ENCODE peak calls at places on chromosomes 13 and 19, in eight cellular contexts. One of them, this sample, is unnamed.

GRCh38 chr13:75135325-75135825 is 346.6 kb downstream of the TBC1D4 start:
- DNase-seq in H1: no peak
- DNase-seq in left lung: no peak
- DNase-seq in CD8-positive, alpha-beta memory T cell: no peak
- DNase-seq in ascending aorta: no peak
- DNase-seq in adrenal gland: no peak
- DNase-seq in cardiac muscle cell: no peak
- DNase-seq in A673: peak; percentile 9
- DNase-seq in this sample: peak; percentile 59

GRCh38 chr19:44050740-44051653 is 839 bp upstream of the ZNF223 start:
- DNase-seq in adrenal gland: peak; percentile 8
- DNase-seq in left lung: no peak
- DNase-seq in A673: peak; percentile 1
- DNase-seq in ascending aorta: no peak
- DNase-seq in CD8-positive, alpha-beta memory T cell: peak; percentile 13
- DNase-seq in H1: no peak
- DNase-seq in cardiac muscle cell: no peak
- DNase-seq in this sample: no peak

GRCh38 chr13:95535243-95535642 is 17.3 kb upstream of the CLDN10 start:
- DNase-seq in adrenal gland: peak; percentile 9
- DNase-seq in cardiac muscle cell: no peak
- DNase-seq in ascending aorta: no peak
- DNase-seq in A673: no peak
- DNase-seq in H1: no peak
- DNase-seq in left lung: no peak
- DNase-seq in CD8-positive, alpha-beta memory T cell: no peak
- DNase-seq in this sample: peak; percentile 63

GRCh38 chr19:4811328-4812131 is 20.0 kb downstream of the TICAM1 start:
- DNase-seq in cardiac muscle cell: peak; percentile 68
- DNase-seq in CD8-positive, alpha-beta memory T cell: peak; percentile 70
- DNase-seq in H1: peak; percentile 99
- DNase-seq in adrenal gland: peak; percentile 83
- DNase-seq in ascending aorta: peak; percentile 90
- DNase-seq in left lung: peak; percentile 95
- DNase-seq in A673: peak; percentile 74
- DNase-seq in this sample: no peak

GRCh38 chr13:78326608-78327007 is 276.7 kb downstream of the POU4F1 start:
- DNase-seq in H1: no peak
- DNase-seq in adrenal gland: no peak
- DNase-seq in left lung: no peak
- DNase-seq in ascending aorta: no peak
- DNase-seq in CD8-positive, alpha-beta memory T cell: no peak
- DNase-seq in cardiac muscle cell: peak; percentile 12
- DNase-seq in A673: peak; percentile 18
- DNase-seq in this sample: no peak

GRCh38 chr19:8335343-8336071 is 7.6 kb downstream of the KANK3 start:
- DNase-seq in H1: peak; percentile 81
- DNase-seq in ascending aorta: no peak
- DNase-seq in CD8-positive, alpha-beta memory T cell: peak; percentile 20
- DNase-seq in A673: no peak
- DNase-seq in cardiac muscle cell: peak; percentile 18
- DNase-seq in left lung: no peak
- DNase-seq in adrenal gland: no peak
- DNase-seq in this sample: no peak

GRCh38 chr13:62358646-62358932 is 942.9 kb upstream of the PCDH20 start:
- DNase-seq in CD8-positive, alpha-beta memory T cell: no peak
- DNase-seq in A673: no peak
- DNase-seq in ascending aorta: no peak
- DNase-seq in H1: no peak
- DNase-seq in adrenal gland: no peak
- DNase-seq in left lung: no peak
- DNase-seq in cardiac muscle cell: no peak
- DNase-seq in this sample: no peak

GRCh38 chr19:54916822-54917221 is 10.9 kb downstream of the NCR1 start:
- DNase-seq in cardiac muscle cell: no peak
- DNase-seq in left lung: no peak
- DNase-seq in A673: no peak
- DNase-seq in adrenal gland: no peak
- DNase-seq in CD8-positive, alpha-beta memory T cell: no peak
- DNase-seq in H1: no peak
- DNase-seq in ascending aorta: no peak
- DNase-seq in this sample: no peak

GRCh38 chr19:17846146-17846545 is 1.6 kb downstream of the JAK3 start:
- DNase-seq in left lung: no peak
- DNase-seq in cardiac muscle cell: no peak
- DNase-seq in H1: no peak
- DNase-seq in adrenal gland: no peak
- DNase-seq in A673: no peak
- DNase-seq in ascending aorta: no peak
- DNase-seq in CD8-positive, alpha-beta memory T cell: peak; percentile 52
- DNase-seq in this sample: no peak

GRCh38 chr19:17843908-17844490 is 3.8 kb downstream of the JAK3 start:
- DNase-seq in left lung: no peak
- DNase-seq in adrenal gland: no peak
- DNase-seq in A673: no peak
- DNase-seq in CD8-positive, alpha-beta memory T cell: no peak
- DNase-seq in ascending aorta: no peak
- DNase-seq in H1: no peak
- DNase-seq in cardiac muscle cell: no peak
- DNase-seq in this sample: no peak

GRCh38 chr19:17843428-17843827 is 4.4 kb downstream of the JAK3 start:
- DNase-seq in left lung: no peak
- DNase-seq in H1: no peak
- DNase-seq in adrenal gland: no peak
- DNase-seq in ascending aorta: no peak
- DNase-seq in CD8-positive, alpha-beta memory T cell: no peak
- DNase-seq in A673: no peak
- DNase-seq in cardiac muscle cell: no peak
- DNase-seq in this sample: no peak

GRCh38 chr19:17848598-17849292 is 963 bp upstream of the JAK3 start:
- DNase-seq in ascending aorta: no peak
- DNase-seq in CD8-positive, alpha-beta memory T cell: no peak
- DNase-seq in adrenal gland: no peak
- DNase-seq in H1: no peak
- DNase-seq in left lung: no peak
- DNase-seq in cardiac muscle cell: no peak
- DNase-seq in A673: no peak
- DNase-seq in this sample: no peak

DNA sequence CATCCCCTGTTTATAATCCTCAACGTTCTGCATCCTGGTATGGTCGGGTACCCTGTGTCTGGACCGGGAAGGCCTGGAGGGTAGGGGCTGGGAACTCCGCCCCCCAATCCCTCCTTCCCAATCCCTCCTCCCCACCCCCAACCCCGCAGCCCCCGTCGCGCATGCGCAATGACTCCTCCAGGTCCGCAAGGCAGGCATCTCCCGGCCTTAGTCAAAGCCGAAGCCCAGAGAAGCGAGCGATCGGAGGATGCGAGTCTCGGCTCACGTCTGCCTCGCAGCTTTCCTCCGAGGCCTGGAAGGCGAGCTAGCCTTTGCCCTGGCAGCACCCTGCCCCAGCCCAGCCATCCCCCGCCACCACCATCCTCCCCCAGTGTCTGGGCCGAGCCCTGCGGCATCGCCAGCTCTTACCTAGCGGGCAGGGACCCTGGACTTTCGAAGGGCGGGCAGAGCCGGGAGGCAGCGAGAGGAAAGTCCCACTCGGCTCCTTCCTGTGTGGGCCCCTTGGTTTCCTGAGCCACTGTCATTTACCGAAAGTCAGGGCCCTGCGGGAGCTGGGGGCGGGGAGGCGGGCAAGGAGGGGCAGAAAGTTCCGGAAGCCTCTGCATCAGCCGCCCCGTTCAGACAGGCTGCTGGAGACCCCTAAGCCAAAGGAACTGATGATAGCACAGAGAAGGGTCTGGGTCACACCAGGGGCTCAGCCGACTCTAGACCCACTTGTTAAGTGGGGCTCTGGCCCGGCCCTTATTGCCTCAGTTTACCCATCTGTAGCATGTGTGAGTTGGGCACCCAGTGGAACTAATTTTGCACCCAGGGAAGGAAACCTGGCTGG is at the start of gene JAK3:
- DNase-seq in A673: peak; percentile 88
- DNase-seq in left lung: peak; percentile 91
- DNase-seq in cardiac muscle cell: peak; percentile 83
- DNase-seq in CD8-positive, alpha-beta memory T cell: peak; percentile 81
- DNase-seq in adrenal gland: peak; percentile 58
- DNase-seq in ascending aorta: peak; percentile 75
- DNase-seq in H1: peak; percentile 90
- DNase-seq in this sample: no peak
- H3K4me1 ChIP-seq in A673: peaks cover 9% of the 10 kb centered on the region
- H3K4me1 ChIP-seq in left lung: no peaks in the 10 kb centered on the region
- H3K4me1 ChIP-seq in cardiac muscle cell: no peaks in the 10 kb centered on the region
- H3K4me1 ChIP-seq in CD8-positive, alpha-beta memory T cell: peaks cover 63% of the 10 kb centered on the region
- H3K4me1 ChIP-seq in adrenal gland: no peaks in the 10 kb centered on the region
- H3K4me1 ChIP-seq in ascending aorta: peaks cover 4% of the 10 kb centered on the region
- H3K4me1 ChIP-seq in H1: peaks cover 2% of the 10 kb centered on the region
- H3K4me1 ChIP-seq in this sample: peaks cover 10% of the 10 kb centered on the region

DNA sequence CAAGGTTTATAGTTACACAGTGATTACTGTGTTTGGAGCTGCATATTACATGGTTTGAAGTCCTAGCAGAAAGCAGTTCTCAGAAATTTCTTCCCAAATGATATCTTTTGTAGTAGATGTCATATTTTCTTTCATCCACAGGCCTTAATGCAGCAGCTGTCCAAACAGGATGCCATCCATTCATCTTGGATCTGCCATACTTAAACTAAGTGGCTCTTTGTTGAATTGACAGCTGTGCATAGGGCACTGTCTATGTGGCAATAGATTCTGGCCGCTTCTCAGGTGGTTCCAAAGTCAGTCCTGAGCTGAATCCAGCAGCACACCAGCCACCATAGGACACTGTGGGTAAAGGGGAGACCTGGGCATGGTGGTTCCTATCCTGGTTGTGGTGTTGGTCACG is 41.6 kb upstream of the SPRY2 start:
- DNase-seq in H1: no peak
- DNase-seq in left lung: no peak
- DNase-seq in adrenal gland: no peak
- DNase-seq in cardiac muscle cell: no peak
- DNase-seq in ascending aorta: no peak
- DNase-seq in A673: no peak
- DNase-seq in CD8-positive, alpha-beta memory T cell: no peak
- DNase-seq in this sample: no peak
- H3K4me3 ChIP-seq in H1: no peak overlapping the region
- H3K4me3 ChIP-seq in left lung: no peak overlapping the region
- H3K4me3 ChIP-seq in adrenal gland: no peak overlapping the region
- H3K4me3 ChIP-seq in cardiac muscle cell: no peak overlapping the region
- H3K4me3 ChIP-seq in ascending aorta: no peak overlapping the region
- H3K4me3 ChIP-seq in A673: no peak overlapping the region
- H3K4me3 ChIP-seq in CD8-positive, alpha-beta memory T cell: no peak overlapping the region
- H3K4me3 ChIP-seq in this sample: no peak overlapping the region

DNA sequence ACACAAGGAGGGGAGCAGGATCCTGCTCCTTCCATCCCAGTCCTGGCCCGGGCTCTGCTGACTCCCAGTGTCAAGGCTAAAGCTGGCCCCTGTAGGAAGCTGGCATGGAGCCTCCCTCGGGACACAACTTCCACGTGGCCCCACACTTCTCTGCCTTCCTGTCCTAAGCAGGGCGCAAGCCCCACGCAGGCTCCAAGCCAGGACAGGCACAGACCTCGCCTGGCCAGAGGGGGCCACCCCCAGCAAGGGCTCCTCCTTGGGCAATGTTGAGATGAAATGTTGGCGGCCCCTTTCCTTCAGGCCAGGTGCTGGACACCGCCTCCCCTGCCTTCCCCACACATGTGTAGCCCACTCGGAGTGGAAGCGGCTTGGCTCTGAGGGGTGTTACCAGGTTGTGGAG is 66.6 kb downstream of the COL4A1 start:
- DNase-seq in CD8-positive, alpha-beta memory T cell: no peak
- DNase-seq in cardiac muscle cell: no peak
- DNase-seq in adrenal gland: no peak
- DNase-seq in left lung: no peak
- DNase-seq in H1: peak; percentile 43
- DNase-seq in ascending aorta: peak; percentile 70
- DNase-seq in A673: no peak
- DNase-seq in this sample: no peak
- H3K4me1 ChIP-seq in CD8-positive, alpha-beta memory T cell: no peaks in the 10 kb centered on the region
- H3K4me1 ChIP-seq in cardiac muscle cell: peaks cover 33% of the 10 kb centered on the region
- H3K4me1 ChIP-seq in adrenal gland: no peaks in the 10 kb centered on the region
- H3K4me1 ChIP-seq in left lung: peaks cover 16% of the 10 kb centered on the region
- H3K4me1 ChIP-seq in H1: peaks cover 2% of the 10 kb centered on the region
- H3K4me1 ChIP-seq in ascending aorta: peaks cover 63% of the 10 kb centered on the region
- H3K4me1 ChIP-seq in A673: peaks cover 8% of the 10 kb centered on the region
- H3K4me1 ChIP-seq in this sample: no peaks in the 10 kb centered on the region

GRCh38 chr19:40804783-40805242 is 5.8 kb downstream of the EGLN2 start:
- DNase-seq in left lung: no peak
- DNase-seq in H1: no peak
- DNase-seq in cardiac muscle cell: no peak
- DNase-seq in adrenal gland: no peak
- DNase-seq in ascending aorta: no peak
- DNase-seq in A673: no peak
- DNase-seq in CD8-positive, alpha-beta memory T cell: no peak
- DNase-seq in this sample: no peak

GRCh38 chr19:40802300-40803169 is 3.5 kb downstream of the EGLN2 start:
- DNase-seq in adrenal gland: peak; percentile 59
- DNase-seq in H1: no peak
- DNase-seq in CD8-positive, alpha-beta memory T cell: no peak
- DNase-seq in ascending aorta: no peak
- DNase-seq in left lung: peak; percentile 88
- DNase-seq in A673: no peak
- DNase-seq in cardiac muscle cell: no peak
- DNase-seq in this sample: no peak

GRCh38 chr19:40801449-40802299 is 2.7 kb downstream of the EGLN2 start:
- DNase-seq in A673: no peak
- DNase-seq in adrenal gland: no peak
- DNase-seq in CD8-positive, alpha-beta memory T cell: no peak
- DNase-seq in left lung: no peak
- DNase-seq in ascending aorta: no peak
- DNase-seq in H1: no peak
- DNase-seq in cardiac muscle cell: peak; percentile 47
- DNase-seq in this sample: no peak

GRCh38 chr19:40803857-40804782 is 5.1 kb downstream of the EGLN2 start:
- DNase-seq in H1: no peak
- DNase-seq in CD8-positive, alpha-beta memory T cell: peak; percentile 82
- DNase-seq in adrenal gland: no peak
- DNase-seq in ascending aorta: no peak
- DNase-seq in left lung: no peak
- DNase-seq in A673: no peak
- DNase-seq in cardiac muscle cell: no peak
- DNase-seq in this sample: no peak

DNA sequence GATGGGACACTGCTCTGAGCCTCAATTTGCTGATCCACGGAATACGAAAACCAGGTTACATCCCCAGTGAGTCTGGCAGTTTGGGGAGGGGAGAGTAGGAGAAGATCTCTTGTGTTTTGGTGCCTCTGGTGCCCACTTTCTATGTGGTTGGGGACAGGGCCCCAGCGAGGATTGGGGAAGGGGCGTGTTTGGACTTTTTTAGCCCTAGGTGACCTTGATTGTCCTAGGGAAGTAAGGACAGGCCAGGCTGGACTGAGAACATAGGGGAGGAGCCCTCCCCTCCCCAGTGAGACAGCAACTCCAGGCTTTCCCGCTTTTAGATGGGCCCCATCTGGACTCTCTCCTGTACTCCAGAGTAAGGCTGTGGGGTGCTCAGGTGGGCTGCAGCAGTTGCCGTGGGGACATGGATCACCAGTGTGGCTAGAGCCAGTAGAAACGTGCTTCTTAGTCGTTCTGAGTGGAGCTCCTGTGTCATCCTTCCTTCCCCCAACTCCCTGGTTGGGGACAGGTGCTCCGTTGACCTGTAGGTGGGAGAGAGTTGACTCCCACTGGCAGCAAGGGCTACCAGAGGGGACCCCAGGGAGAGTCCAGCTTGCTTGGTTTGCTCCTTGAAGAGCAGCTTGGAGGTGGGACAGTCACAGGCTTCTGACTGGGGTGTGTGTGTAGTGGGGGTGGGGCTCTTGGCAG is 4.3 kb downstream of the EGLN2 start:
- DNase-seq in H1: no peak
- DNase-seq in ascending aorta: no peak
- DNase-seq in cardiac muscle cell: no peak
- DNase-seq in A673: no peak
- DNase-seq in CD8-positive, alpha-beta memory T cell: no peak
- DNase-seq in left lung: no peak
- DNase-seq in adrenal gland: no peak
- DNase-seq in this sample: no peak
- H3K4me3 ChIP-seq in H1: no peak overlapping the region
- H3K4me3 ChIP-seq in ascending aorta: peak overlapping the region; percentile 24
- H3K4me3 ChIP-seq in cardiac muscle cell: no peak overlapping the region
- H3K4me3 ChIP-seq in A673: no peak overlapping the region
- H3K4me3 ChIP-seq in CD8-positive, alpha-beta memory T cell: peak overlapping the region; percentile 59
- H3K4me3 ChIP-seq in left lung: peak overlapping the region; percentile 96
- H3K4me3 ChIP-seq in adrenal gland: no peak overlapping the region
- H3K4me3 ChIP-seq in this sample: no peak overlapping the region

This sample was measured in RWPE2.